ENCODE peak calls at places on chromosome 17, in seven cellular contexts. One of them, this sample, is unnamed.

GRCh38 chr17:3890082-3890892 is 2.6 kb downstream of the CAMKK1 start:
- DNase-seq in stimulated activated CD4-positive, alpha-beta T cell treated with anti-CD3 and anti-CD28 coated beads, Interleukin-12 subunit alpha, Interleukin-12 subunit beta, amount 100 ng/mL, for 4 hours: peak; percentile 24
- DNase-seq in esophagus squamous epithelium: no peak
- DNase-seq in GM04504: peak; percentile 90
- DNase-seq in NB4: peak; percentile 94
- DNase-seq in cardiac muscle cell: peak; percentile 83
- DNase-seq in Kasumi-1: no peak
- DNase-seq in this sample: peak; percentile 50

GRCh38 chr17:79728908-79729471 is 1.8 kb upstream of the ENPP7 start:
- DNase-seq in stimulated activated CD4-positive, alpha-beta T cell treated with anti-CD3 and anti-CD28 coated beads, Interleukin-12 subunit alpha, Interleukin-12 subunit beta, amount 100 ng/mL, for 4 hours: no peak
- DNase-seq in esophagus squamous epithelium: no peak
- DNase-seq in GM04504: no peak
- DNase-seq in NB4: no peak
- DNase-seq in cardiac muscle cell: no peak
- DNase-seq in Kasumi-1: no peak
- DNase-seq in this sample: no peak

GRCh38 chr17:64355536-64356303 is 34.9 kb downstream of the PECAM1 start:
- DNase-seq in stimulated activated CD4-positive, alpha-beta T cell treated with anti-CD3 and anti-CD28 coated beads, Interleukin-12 subunit alpha, Interleukin-12 subunit beta, amount 100 ng/mL, for 4 hours: no peak
- DNase-seq in esophagus squamous epithelium: no peak
- DNase-seq in GM04504: no peak
- DNase-seq in NB4: peak; percentile 85
- DNase-seq in cardiac muscle cell: peak; percentile 42
- DNase-seq in Kasumi-1: no peak
- DNase-seq in this sample: peak; percentile 28

GRCh38 chr17:50927287-50927686 is 61.1 kb upstream of the TOB1 start:
- DNase-seq in stimulated activated CD4-positive, alpha-beta T cell treated with anti-CD3 and anti-CD28 coated beads, Interleukin-12 subunit alpha, Interleukin-12 subunit beta, amount 100 ng/mL, for 4 hours: no peak
- DNase-seq in esophagus squamous epithelium: no peak
- DNase-seq in GM04504: no peak
- DNase-seq in NB4: no peak
- DNase-seq in cardiac muscle cell: no peak
- DNase-seq in Kasumi-1: no peak
- DNase-seq in this sample: no peak

GRCh38 chr17:34261568-34261967 is 6.5 kb downstream of the CCL2 start:
- DNase-seq in stimulated activated CD4-positive, alpha-beta T cell treated with anti-CD3 and anti-CD28 coated beads, Interleukin-12 subunit alpha, Interleukin-12 subunit beta, amount 100 ng/mL, for 4 hours: no peak
- DNase-seq in esophagus squamous epithelium: no peak
- DNase-seq in GM04504: no peak
- DNase-seq in NB4: no peak
- DNase-seq in cardiac muscle cell: no peak
- DNase-seq in Kasumi-1: no peak
- DNase-seq in this sample: no peak

GRCh38 chr17:79812969-79813825 is 16.3 kb upstream of the CBX8 start:
- DNase-seq in stimulated activated CD4-positive, alpha-beta T cell treated with anti-CD3 and anti-CD28 coated beads, Interleukin-12 subunit alpha, Interleukin-12 subunit beta, amount 100 ng/mL, for 4 hours: no peak
- DNase-seq in esophagus squamous epithelium: no peak
- DNase-seq in GM04504: no peak
- DNase-seq in NB4: no peak
- DNase-seq in cardiac muscle cell: peak; percentile 41
- DNase-seq in Kasumi-1: no peak
- DNase-seq in this sample: no peak

GRCh38 chr17:79842656-79843474 is 3.6 kb upstream of the CBX4 start:
- DNase-seq in stimulated activated CD4-positive, alpha-beta T cell treated with anti-CD3 and anti-CD28 coated beads, Interleukin-12 subunit alpha, Interleukin-12 subunit beta, amount 100 ng/mL, for 4 hours: no peak
- DNase-seq in esophagus squamous epithelium: no peak
- DNase-seq in GM04504: no peak
- DNase-seq in NB4: peak; percentile 64
- DNase-seq in cardiac muscle cell: peak; percentile 14
- DNase-seq in Kasumi-1: peak; percentile 42
- DNase-seq in this sample: no peak

GRCh38 chr17:31580331-31581021 is 189.0 kb downstream of the RAB11FIP4 start:
- DNase-seq in stimulated activated CD4-positive, alpha-beta T cell treated with anti-CD3 and anti-CD28 coated beads, Interleukin-12 subunit alpha, Interleukin-12 subunit beta, amount 100 ng/mL, for 4 hours: no peak
- DNase-seq in esophagus squamous epithelium: no peak
- DNase-seq in GM04504: no peak
- DNase-seq in NB4: peak; percentile 96
- DNase-seq in cardiac muscle cell: peak; percentile 79
- DNase-seq in Kasumi-1: no peak
- DNase-seq in this sample: no peak

GRCh38 chr17:49468827-49469385 is 26.2 kb upstream of the NGFR start:
- DNase-seq in stimulated activated CD4-positive, alpha-beta T cell treated with anti-CD3 and anti-CD28 coated beads, Interleukin-12 subunit alpha, Interleukin-12 subunit beta, amount 100 ng/mL, for 4 hours: no peak
- DNase-seq in esophagus squamous epithelium: no peak
- DNase-seq in GM04504: no peak
- DNase-seq in NB4: no peak
- DNase-seq in cardiac muscle cell: peak; percentile 63
- DNase-seq in Kasumi-1: no peak
- DNase-seq in this sample: no peak

GRCh38 chr17:76678330-76678729 is 32.4 kb downstream of the MXRA7 start:
- DNase-seq in stimulated activated CD4-positive, alpha-beta T cell treated with anti-CD3 and anti-CD28 coated beads, Interleukin-12 subunit alpha, Interleukin-12 subunit beta, amount 100 ng/mL, for 4 hours: no peak
- DNase-seq in esophagus squamous epithelium: no peak
- DNase-seq in GM04504: no peak
- DNase-seq in NB4: peak; percentile 51
- DNase-seq in cardiac muscle cell: no peak
- DNase-seq in Kasumi-1: no peak
- DNase-seq in this sample: no peak

GRCh38 chr17:17493249-17493985 is 2.8 kb downstream of the RASD1 start:
- DNase-seq in stimulated activated CD4-positive, alpha-beta T cell treated with anti-CD3 and anti-CD28 coated beads, Interleukin-12 subunit alpha, Interleukin-12 subunit beta, amount 100 ng/mL, for 4 hours: no peak
- DNase-seq in esophagus squamous epithelium: no peak
- DNase-seq in GM04504: no peak
- DNase-seq in NB4: no peak
- DNase-seq in cardiac muscle cell: no peak
- DNase-seq in Kasumi-1: no peak
- DNase-seq in this sample: peak; percentile 42

GRCh38 chr17:74903671-74904070 is 10.2 kb upstream of the FADS6 start:
- DNase-seq in stimulated activated CD4-positive, alpha-beta T cell treated with anti-CD3 and anti-CD28 coated beads, Interleukin-12 subunit alpha, Interleukin-12 subunit beta, amount 100 ng/mL, for 4 hours: no peak
- DNase-seq in esophagus squamous epithelium: no peak
- DNase-seq in GM04504: no peak
- DNase-seq in NB4: no peak
- DNase-seq in cardiac muscle cell: no peak
- DNase-seq in Kasumi-1: no peak
- DNase-seq in this sample: no peak

GRCh38 chr17:29138184-29138955 is 41.8 kb downstream of the MYO18A start:
- DNase-seq in stimulated activated CD4-positive, alpha-beta T cell treated with anti-CD3 and anti-CD28 coated beads, Interleukin-12 subunit alpha, Interleukin-12 subunit beta, amount 100 ng/mL, for 4 hours: peak; percentile 51
- DNase-seq in esophagus squamous epithelium: no peak
- DNase-seq in GM04504: no peak
- DNase-seq in NB4: no peak
- DNase-seq in cardiac muscle cell: no peak
- DNase-seq in Kasumi-1: peak; percentile 80
- DNase-seq in this sample: no peak

GRCh38 chr17:75430159-75430748 is 24.8 kb upstream of the GRB2 start:
- DNase-seq in stimulated activated CD4-positive, alpha-beta T cell treated with anti-CD3 and anti-CD28 coated beads, Interleukin-12 subunit alpha, Interleukin-12 subunit beta, amount 100 ng/mL, for 4 hours: no peak
- DNase-seq in esophagus squamous epithelium: no peak
- DNase-seq in GM04504: no peak
- DNase-seq in NB4: no peak
- DNase-seq in cardiac muscle cell: peak; percentile 70
- DNase-seq in Kasumi-1: no peak
- DNase-seq in this sample: no peak

This sample was measured in KBM-7.